ENCODE peak calls at places on chromosomes 3 and 15, in seven cellular contexts. D, E, X, T, I, F and J are unnamed samples.

GRCh38 chr3:64740232-64740631 is 52.4 kb upstream of the ADAMTS9 start:
- DNase-seq in D (no peak), E (no peak), X (no peak), T (peak; percentile 58), I (no peak), F (no peak), J (peak; percentile 57)

GRCh38 chr15:46127361-46127874 is 492.6 kb downstream of the SQOR start:
- DNase-seq in D (no peak), E (no peak), X (no peak), T (no peak), I (no peak), F (no peak), J (no peak)

GRCh38 chr15:86255247-86255646 is 175.6 kb downstream of the AGBL1 start:
- DNase-seq in D (no peak), E (no peak), X (no peak), T (no peak), I (no peak), F (no peak), J (no peak)

GRCh38 chr3:39977058-39977794 is 167.8 kb downstream of the MYRIP start:
- DNase-seq in D (no peak), E (no peak), X (no peak), T (no peak), I (no peak), F (no peak), J (no peak)

GRCh38 chr3:108241721-108242120 is 19.5 kb upstream of the IFT57 start:
- DNase-seq in D (no peak), E (no peak), X (no peak), T (no peak), I (no peak), F (no peak), J (no peak)

GRCh38 chr3:15264486-15264885 is 58.4 kb downstream of the CAPN7 start:
- DNase-seq in D (no peak), E (no peak), X (no peak), T (no peak), I (no peak), F (no peak), J (no peak)

GRCh38 chr3:94862703-94863102 is 799.8 kb downstream of the NSUN3 start:
- DNase-seq in D (no peak), E (no peak), X (no peak), T (peak; percentile 52), I (no peak), F (no peak), J (no peak)

GRCh38 chr15:80611543-80612080 is 83.5 kb upstream of the ABHD17C start:
- DNase-seq in D (peak; percentile 66), E (no peak), X (no peak), T (no peak), I (no peak), F (no peak), J (no peak)

GRCh38 chr15:80241508-80241907 is 10.5 kb downstream of the CTXND1 start:
- DNase-seq in D (peak; percentile 48), E (no peak), X (no peak), T (no peak), I (no peak), F (no peak), J (no peak)

GRCh38 chr15:70778258-70779076 is 15.1 kb upstream of the UACA start:
- DNase-seq in D (no peak), E (no peak), X (no peak), T (no peak), I (no peak), F (no peak), J (no peak)

GRCh38 chr15:68256675-68257450 is 20.7 kb upstream of the FEM1B start:
- DNase-seq in D (peak; percentile 97), E (peak; percentile 90), X (peak; percentile 79), T (peak; percentile 97), I (no peak), F (peak; percentile 33), J (peak; percentile 91)

GRCh38 chr3:73024836-73025235 is 28.2 kb downstream of the PPP4R2 start:
- DNase-seq in D (no peak), E (no peak), X (no peak), T (no peak), I (no peak), F (no peak), J (no peak)
- TF ChIP-seq POLR2A in D (no peak), E (no peak), X (no peak), T (no peak), I (no peak), F (no peak), J (no peak)

DNA sequence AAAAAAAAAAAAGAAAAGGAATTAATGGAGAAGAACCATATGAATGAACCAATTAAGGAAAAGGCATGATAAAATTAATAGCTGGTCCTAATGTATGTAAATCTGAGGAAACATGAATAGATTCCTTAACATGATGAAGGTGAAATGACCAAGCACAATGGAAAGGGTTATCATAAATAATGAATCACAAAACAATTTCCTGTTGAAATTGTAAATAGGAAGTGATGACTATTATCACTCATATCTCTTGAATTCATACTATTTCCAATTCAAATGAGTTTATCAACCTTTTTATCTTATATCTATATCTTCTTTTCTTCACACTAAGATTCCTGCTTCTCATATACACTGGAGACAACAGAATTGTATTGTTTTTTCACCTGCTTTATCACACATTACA is 32.0 kb downstream of the AADACL2 start:
- DNase-seq in D (no peak), E (no peak), X (no peak), T (no peak), I (no peak), F (no peak), J (no peak)
- TF ChIP-seq POLR2A in D (no peak), E (no peak), X (no peak), T (no peak), I (no peak), F (no peak), J (no peak)

GRCh38 chr15:41774062-41774872 is at the start of gene MAPKBP1:
- DNase-seq in D (peak; percentile 99), E (peak; percentile 93), X (peak; percentile 98), T (peak; percentile 99), I (peak; percentile 82), F (peak; percentile 88), J (peak; percentile 95)
- TF ChIP-seq POLR2A in D (no peak), E (peak; percentile 75), X (no peak), T (no peak), I (peak; percentile 79), F (no peak), J (peak; percentile 72)

DNA sequence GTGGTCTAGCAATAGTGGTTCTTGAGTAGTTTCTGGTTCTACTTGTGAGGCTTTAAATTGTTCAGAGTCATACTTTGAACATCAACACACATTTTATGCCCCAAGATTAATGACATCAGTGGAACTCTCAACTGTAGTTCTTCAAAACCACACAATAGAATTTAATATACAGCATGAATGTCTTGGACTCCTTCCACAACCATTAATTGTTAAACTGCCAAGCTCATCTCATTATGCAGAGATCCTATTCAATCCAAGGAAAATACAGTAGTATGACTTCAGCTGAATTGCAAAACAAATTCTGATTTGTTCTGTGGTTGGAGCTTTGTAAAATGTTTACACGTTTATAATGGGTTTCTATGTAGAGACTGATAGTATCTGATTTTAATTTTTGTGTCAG is 199.2 kb upstream of the SLC2A2 start:
- DNase-seq in D (no peak), E (no peak), X (no peak), T (no peak), I (no peak), F (no peak), J (no peak)
- TF ChIP-seq POLR2A in D (no peak), E (no peak), X (no peak), T (no peak), I (no peak), F (no peak), J (no peak)